ENCODE peak calls at places on chromosome 12, in ten cellular contexts. One of them, this sample, is unnamed.
A peak's percentile ranks its signal among the peaks of the same experiment; 100 is the strongest.

GRCh38 chr12:42450248-42450647 is 124.3 kb downstream of the PPHLN1 start:
- DNase-seq in pancreas: no peak
- DNase-seq in uterus: no peak
- DNase-seq in left ventricle myocardium inferior: no peak
- DNase-seq in spleen: no peak
- DNase-seq in heart left ventricle: no peak
- DNase-seq in GM23338: no peak
- DNase-seq in Caco-2: no peak
- DNase-seq in psoas muscle: peak; percentile 56
- DNase-seq in HepG2: no peak
- DNase-seq in this sample: no peak

GRCh38 chr12:107912421-107913004 is 138.0 kb downstream of the ASCL4 start:
- DNase-seq in pancreas: peak; percentile 28
- DNase-seq in uterus: no peak
- DNase-seq in left ventricle myocardium inferior: peak; percentile 22
- DNase-seq in spleen: peak; percentile 82
- DNase-seq in heart left ventricle: no peak
- DNase-seq in GM23338: peak; percentile 86
- DNase-seq in Caco-2: peak; percentile 35
- DNase-seq in psoas muscle: peak; percentile 23
- DNase-seq in HepG2: no peak
- DNase-seq in this sample: no peak

GRCh38 chr12:70535896-70536374 is 101.3 kb downstream of the PTPRB start:
- DNase-seq in pancreas: no peak
- DNase-seq in uterus: no peak
- DNase-seq in left ventricle myocardium inferior: no peak
- DNase-seq in spleen: no peak
- DNase-seq in heart left ventricle: peak; percentile 26
- DNase-seq in GM23338: no peak
- DNase-seq in Caco-2: no peak
- DNase-seq in psoas muscle: no peak
- DNase-seq in HepG2: peak; percentile 31
- DNase-seq in this sample: no peak

GRCh38 chr12:1812650-1813302 is 7.6 kb upstream of the LRTM2 start:
- DNase-seq in pancreas: peak; percentile 44
- DNase-seq in uterus: no peak
- DNase-seq in left ventricle myocardium inferior: no peak
- DNase-seq in spleen: peak; percentile 90
- DNase-seq in heart left ventricle: no peak
- DNase-seq in GM23338: no peak
- DNase-seq in Caco-2: peak; percentile 51
- DNase-seq in psoas muscle: no peak
- DNase-seq in HepG2: peak; percentile 79
- DNase-seq in this sample: no peak

GRCh38 chr12:113240395-113240794 is 19.1 kb downstream of the TPCN1 start:
- DNase-seq in pancreas: no peak
- DNase-seq in uterus: no peak
- DNase-seq in left ventricle myocardium inferior: no peak
- DNase-seq in spleen: no peak
- DNase-seq in heart left ventricle: no peak
- DNase-seq in GM23338: no peak
- DNase-seq in Caco-2: no peak
- DNase-seq in psoas muscle: no peak
- DNase-seq in HepG2: no peak
- DNase-seq in this sample: no peak

GRCh38 chr12:101287357-101287756 is 7.5 kb downstream of the UTP20 start:
- DNase-seq in pancreas: no peak
- DNase-seq in uterus: no peak
- DNase-seq in left ventricle myocardium inferior: no peak
- DNase-seq in spleen: no peak
- DNase-seq in heart left ventricle: no peak
- DNase-seq in GM23338: no peak
- DNase-seq in Caco-2: no peak
- DNase-seq in psoas muscle: no peak
- DNase-seq in HepG2: no peak
- DNase-seq in this sample: no peak

GRCh38 chr12:121811434-121812319 is 7.9 kb downstream of the SETD1B start:
- DNase-seq in pancreas: peak; percentile 64
- DNase-seq in uterus: peak; percentile 80
- DNase-seq in left ventricle myocardium inferior: peak; percentile 74
- DNase-seq in spleen: peak; percentile 94
- DNase-seq in heart left ventricle: peak; percentile 78
- DNase-seq in GM23338: peak; percentile 92
- DNase-seq in Caco-2: peak; percentile 84
- DNase-seq in psoas muscle: peak; percentile 79
- DNase-seq in HepG2: peak; percentile 57
- DNase-seq in this sample: no peak

GRCh38 chr12:104680506-104680905 is 223.8 kb downstream of the CHST11 start:
- DNase-seq in pancreas: no peak
- DNase-seq in uterus: no peak
- DNase-seq in left ventricle myocardium inferior: no peak
- DNase-seq in spleen: no peak
- DNase-seq in heart left ventricle: no peak
- DNase-seq in GM23338: no peak
- DNase-seq in Caco-2: no peak
- DNase-seq in psoas muscle: no peak
- DNase-seq in HepG2: no peak
- DNase-seq in this sample: no peak

GRCh38 chr12:72281145-72281544 is 9.0 kb downstream of the TRHDE start:
- DNase-seq in pancreas: no peak
- DNase-seq in uterus: no peak
- DNase-seq in left ventricle myocardium inferior: no peak
- DNase-seq in spleen: no peak
- DNase-seq in heart left ventricle: no peak
- DNase-seq in GM23338: no peak
- DNase-seq in Caco-2: no peak
- DNase-seq in psoas muscle: no peak
- DNase-seq in HepG2: no peak
- DNase-seq in this sample: no peak

GRCh38 chr12:5318874-5319273 is 113.0 kb upstream of the NTF3 start:
- DNase-seq in pancreas: no peak
- DNase-seq in uterus: no peak
- DNase-seq in left ventricle myocardium inferior: no peak
- DNase-seq in spleen: no peak
- DNase-seq in heart left ventricle: no peak
- DNase-seq in GM23338: no peak
- DNase-seq in Caco-2: peak; percentile 33
- DNase-seq in psoas muscle: no peak
- DNase-seq in HepG2: no peak
- DNase-seq in this sample: no peak

GRCh38 chr12:122368361-122369073 is 54.0 kb downstream of the CLIP1 start:
- DNase-seq in pancreas: no peak
- DNase-seq in uterus: no peak
- DNase-seq in left ventricle myocardium inferior: no peak
- DNase-seq in spleen: no peak
- DNase-seq in heart left ventricle: no peak
- DNase-seq in GM23338: no peak
- DNase-seq in Caco-2: peak; percentile 70
- DNase-seq in psoas muscle: no peak
- DNase-seq in HepG2: no peak
- DNase-seq in this sample: no peak

GRCh38 chr12:88375960-88376305 is 204.3 kb downstream of the KITLG start:
- DNase-seq in pancreas: no peak
- DNase-seq in uterus: no peak
- DNase-seq in left ventricle myocardium inferior: no peak
- DNase-seq in spleen: no peak
- DNase-seq in heart left ventricle: no peak
- DNase-seq in GM23338: no peak
- DNase-seq in Caco-2: no peak
- DNase-seq in psoas muscle: no peak
- DNase-seq in HepG2: no peak
- DNase-seq in this sample: no peak

GRCh38 chr12:124599074-124599999 is 31.9 kb upstream of the NCOR2 start:
- DNase-seq in pancreas: no peak
- DNase-seq in uterus: no peak
- DNase-seq in left ventricle myocardium inferior: no peak
- DNase-seq in spleen: no peak
- DNase-seq in heart left ventricle: no peak
- DNase-seq in GM23338: no peak
- DNase-seq in Caco-2: no peak
- DNase-seq in psoas muscle: no peak
- DNase-seq in HepG2: no peak
- DNase-seq in this sample: no peak

GRCh38 chr12:44446181-44446580 is 429.9 kb downstream of the NELL2 start:
- DNase-seq in pancreas: no peak
- DNase-seq in uterus: no peak
- DNase-seq in left ventricle myocardium inferior: no peak
- DNase-seq in spleen: no peak
- DNase-seq in heart left ventricle: no peak
- DNase-seq in GM23338: no peak
- DNase-seq in Caco-2: no peak
- DNase-seq in psoas muscle: no peak
- DNase-seq in HepG2: no peak
- DNase-seq in this sample: no peak

GRCh38 chr12:108360487-108360886 is 21.4 kb upstream of the CMKLR1 start:
- DNase-seq in pancreas: no peak
- DNase-seq in uterus: no peak
- DNase-seq in left ventricle myocardium inferior: no peak
- DNase-seq in spleen: no peak
- DNase-seq in heart left ventricle: no peak
- DNase-seq in GM23338: no peak
- DNase-seq in Caco-2: no peak
- DNase-seq in psoas muscle: no peak
- DNase-seq in HepG2: no peak
- DNase-seq in this sample: no peak

GRCh38 chr12:18224745-18225144 is 36.6 kb upstream of the PIK3C2G start:
- DNase-seq in pancreas: no peak
- DNase-seq in uterus: no peak
- DNase-seq in left ventricle myocardium inferior: no peak
- DNase-seq in spleen: no peak
- DNase-seq in heart left ventricle: no peak
- DNase-seq in GM23338: peak; percentile 73
- DNase-seq in Caco-2: peak; percentile 15
- DNase-seq in psoas muscle: no peak
- DNase-seq in HepG2: peak; percentile 21
- DNase-seq in this sample: no peak

GRCh38 chr12:63869656-63870055 is 25.2 kb downstream of the SRGAP1 start:
- DNase-seq in pancreas: no peak
- DNase-seq in uterus: no peak
- DNase-seq in left ventricle myocardium inferior: no peak
- DNase-seq in spleen: no peak
- DNase-seq in heart left ventricle: no peak
- DNase-seq in GM23338: no peak
- DNase-seq in Caco-2: no peak
- DNase-seq in psoas muscle: no peak
- DNase-seq in HepG2: no peak
- DNase-seq in this sample: no peak

GRCh38 chr12:69524755-69525509 is 54.7 kb downstream of the FRS2 start:
- DNase-seq in pancreas: no peak
- DNase-seq in uterus: no peak
- DNase-seq in left ventricle myocardium inferior: no peak
- DNase-seq in spleen: no peak
- DNase-seq in heart left ventricle: no peak
- DNase-seq in GM23338: no peak
- DNase-seq in Caco-2: no peak
- DNase-seq in psoas muscle: no peak
- DNase-seq in HepG2: no peak
- DNase-seq in this sample: no peak

GRCh38 chr12:79638490-79638889 is 52.3 kb downstream of the PAWR start:
- DNase-seq in pancreas: no peak
- DNase-seq in uterus: no peak
- DNase-seq in left ventricle myocardium inferior: no peak
- DNase-seq in spleen: no peak
- DNase-seq in heart left ventricle: no peak
- DNase-seq in GM23338: no peak
- DNase-seq in Caco-2: no peak
- DNase-seq in psoas muscle: no peak
- DNase-seq in HepG2: peak; percentile 29
- DNase-seq in this sample: no peak
- H3K4me1 ChIP-seq in pancreas: no peaks in the 10 kb centered on the region
- H3K4me1 ChIP-seq in uterus: no peaks in the 10 kb centered on the region
- H3K4me1 ChIP-seq in left ventricle myocardium inferior: peaks cover 3% of the 10 kb centered on the region
- H3K4me1 ChIP-seq in spleen: no peaks in the 10 kb centered on the region
- H3K4me1 ChIP-seq in heart left ventricle: no peaks in the 10 kb centered on the region
- H3K4me1 ChIP-seq in GM23338: peaks cover 54% of the 10 kb centered on the region
- H3K4me1 ChIP-seq in Caco-2: peaks cover 6% of the 10 kb centered on the region
- H3K4me1 ChIP-seq in psoas muscle: no peaks in the 10 kb centered on the region
- H3K4me1 ChIP-seq in HepG2: peaks cover 15% of the 10 kb centered on the region
- H3K4me1 ChIP-seq in this sample: no peaks in the 10 kb centered on the region

GRCh38 chr12:56221757-56222530 is at the start of gene RNF41:
- DNase-seq in pancreas: peak; percentile 97
- DNase-seq in uterus: peak; percentile 99
- DNase-seq in left ventricle myocardium inferior: peak; percentile 97
- DNase-seq in spleen: peak; percentile 99
- DNase-seq in heart left ventricle: peak; percentile 97
- DNase-seq in GM23338: peak; percentile 99
- DNase-seq in Caco-2: peak; percentile 97
- DNase-seq in psoas muscle: peak; percentile 97
- DNase-seq in HepG2: peak; percentile 91
- DNase-seq in this sample: peak; percentile 97
- TF ChIP-seq CTCF in pancreas: no peak
- TF ChIP-seq CTCF in uterus: peak; percentile 17
- TF ChIP-seq CTCF in left ventricle myocardium inferior: no peak
- TF ChIP-seq CTCF in spleen: no peak
- TF ChIP-seq CTCF in heart left ventricle: no peak
- TF ChIP-seq CTCF in GM23338: no peak
- TF ChIP-seq CTCF in Caco-2: peak; percentile 16
- TF ChIP-seq CTCF in psoas muscle: peak; percentile 17
- TF ChIP-seq CTCF in HepG2: peak; percentile 29
- TF ChIP-seq CTCF in this sample: peak; percentile 32

GRCh38 chr12:111773801-111774551 is 7.2 kb downstream of the ALDH2 start:
- DNase-seq in pancreas: peak; percentile 75
- DNase-seq in uterus: peak; percentile 87
- DNase-seq in left ventricle myocardium inferior: peak; percentile 72
- DNase-seq in spleen: no peak
- DNase-seq in heart left ventricle: peak; percentile 57
- DNase-seq in GM23338: no peak
- DNase-seq in Caco-2: peak; percentile 77
- DNase-seq in psoas muscle: peak; percentile 85
- DNase-seq in HepG2: peak; percentile 89
- DNase-seq in this sample: peak; percentile 79
- H3K4me1 ChIP-seq in pancreas: peaks cover 51% of the 10 kb centered on the region
- H3K4me1 ChIP-seq in uterus: peaks cover 22% of the 10 kb centered on the region
- H3K4me1 ChIP-seq in left ventricle myocardium inferior: peaks cover 65% of the 10 kb centered on the region
- H3K4me1 ChIP-seq in spleen: peaks cover 32% of the 10 kb centered on the region
- H3K4me1 ChIP-seq in heart left ventricle: peaks cover 57% of the 10 kb centered on the region
- H3K4me1 ChIP-seq in GM23338: peaks cover 7% of the 10 kb centered on the region
- H3K4me1 ChIP-seq in Caco-2: peaks cover 48% of the 10 kb centered on the region
- H3K4me1 ChIP-seq in psoas muscle: peaks cover 49% of the 10 kb centered on the region
- H3K4me1 ChIP-seq in HepG2: peaks cover 96% of the 10 kb centered on the region
- H3K4me1 ChIP-seq in this sample: peaks cover 48% of the 10 kb centered on the region

DNA sequence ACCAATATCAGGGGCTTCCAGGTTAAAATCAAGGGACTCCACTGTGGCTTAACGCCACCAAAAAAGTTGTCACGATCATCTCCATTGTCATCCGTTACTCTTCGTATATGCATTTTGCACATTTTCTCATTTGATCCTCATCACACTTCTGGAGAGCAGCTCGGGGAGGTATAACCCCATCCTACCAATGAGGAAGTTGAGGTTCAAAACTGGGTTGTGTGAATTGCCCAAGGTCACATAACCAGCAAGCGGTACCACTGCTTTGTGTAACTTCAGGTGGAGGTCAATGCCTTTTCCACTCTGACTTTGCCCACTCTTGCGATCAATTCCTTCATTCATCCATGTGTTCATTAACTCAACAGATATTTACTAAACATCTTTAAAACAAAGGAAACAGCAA is 71.1 kb upstream of the CCND2 start:
- DNase-seq in pancreas: no peak
- DNase-seq in uterus: no peak
- DNase-seq in left ventricle myocardium inferior: no peak
- DNase-seq in spleen: no peak
- DNase-seq in heart left ventricle: no peak
- DNase-seq in GM23338: no peak
- DNase-seq in Caco-2: no peak
- DNase-seq in psoas muscle: no peak
- DNase-seq in HepG2: no peak
- DNase-seq in this sample: no peak
- TF ChIP-seq CTCF in pancreas: no peak
- TF ChIP-seq CTCF in uterus: no peak
- TF ChIP-seq CTCF in left ventricle myocardium inferior: no peak
- TF ChIP-seq CTCF in spleen: no peak
- TF ChIP-seq CTCF in heart left ventricle: no peak
- TF ChIP-seq CTCF in GM23338: no peak
- TF ChIP-seq CTCF in Caco-2: no peak
- TF ChIP-seq CTCF in psoas muscle: no peak
- TF ChIP-seq CTCF in HepG2: no peak
- TF ChIP-seq CTCF in this sample: no peak

This sample was measured in gastrocnemius medialis.